ENCODE peak calls at places on chromosomes 13 and 19, in ten cellular contexts. B, W, N, D, O, V, E, I, A and M are unnamed samples.

GRCh38 chr13:113883921-113884804 is 20.3 kb upstream of the GAS6 start:
- DNase-seq in N (no peak), V (no peak), D (peak; percentile 57), W (no peak), I (no peak), O (no peak), E (no peak), A (no peak), B (no peak), M (no peak)

GRCh38 chr19:43699506-43700367 is 16.1 kb upstream of the IRGC start:
- DNase-seq in E (no peak), N (peak; percentile 52), O (peak; percentile 18), I (peak; percentile 91), V (no peak), B (peak; percentile 83), A (no peak), D (no peak), W (peak; percentile 6), M (no peak)

GRCh38 chr13:27593267-27593666 is 27.1 kb downstream of the LNX2 start:
- DNase-seq in N (no peak), B (no peak), V (no peak), O (no peak), W (no peak), I (no peak), A (no peak), E (no peak), D (no peak), M (no peak)

GRCh38 chr19:49491030-49491803 is 3.8 kb downstream of the RPL13A start:
- DNase-seq in E (no peak), W (no peak), B (no peak), O (no peak), V (no peak), I (peak; percentile 1), A (no peak), N (no peak), D (no peak), M (no peak)

GRCh38 chr19:17213334-17213733 is 1.8 kb upstream of the USE1 start:
- DNase-seq in I (no peak), O (no peak), W (no peak), B (no peak), A (no peak), N (no peak), V (no peak), D (no peak), E (no peak), M (no peak)

GRCh38 chr13:80979035-80979641 is 638.2 kb upstream of the SPRY2 start:
- DNase-seq in N (peak; percentile 26), B (peak; percentile 53), W (peak; percentile 72), E (peak; percentile 14), I (peak; percentile 74), V (no peak), A (no peak), D (no peak), O (no peak), M (no peak)

GRCh38 chr13:29752175-29752574 is 98.2 kb downstream of the UBL3 start:
- DNase-seq in N (no peak), W (no peak), B (no peak), E (no peak), D (no peak), I (no peak), A (no peak), V (no peak), O (no peak), M (no peak)

GRCh38 chr13:27824121-27824520 is 31.8 kb downstream of the GSX1 start:
- DNase-seq in O (no peak), B (no peak), I (no peak), N (no peak), D (no peak), W (no peak), E (no peak), A (no peak), V (no peak), M (no peak)

GRCh38 chr13:110661256-110661655 is 44.7 kb downstream of the CARS2 start:
- DNase-seq in B (no peak), V (no peak), D (no peak), N (no peak), E (no peak), A (no peak), I (no peak), O (no peak), W (no peak), M (no peak)

GRCh38 chr19:17205237-17206140 is 9.7 kb upstream of the USE1 start:
- DNase-seq in O (peak; percentile 48), N (peak; percentile 34), W (peak; percentile 35), E (no peak), V (no peak), D (no peak), B (peak; percentile 84), A (no peak), I (peak; percentile 75), M (peak; percentile 39)

DNA sequence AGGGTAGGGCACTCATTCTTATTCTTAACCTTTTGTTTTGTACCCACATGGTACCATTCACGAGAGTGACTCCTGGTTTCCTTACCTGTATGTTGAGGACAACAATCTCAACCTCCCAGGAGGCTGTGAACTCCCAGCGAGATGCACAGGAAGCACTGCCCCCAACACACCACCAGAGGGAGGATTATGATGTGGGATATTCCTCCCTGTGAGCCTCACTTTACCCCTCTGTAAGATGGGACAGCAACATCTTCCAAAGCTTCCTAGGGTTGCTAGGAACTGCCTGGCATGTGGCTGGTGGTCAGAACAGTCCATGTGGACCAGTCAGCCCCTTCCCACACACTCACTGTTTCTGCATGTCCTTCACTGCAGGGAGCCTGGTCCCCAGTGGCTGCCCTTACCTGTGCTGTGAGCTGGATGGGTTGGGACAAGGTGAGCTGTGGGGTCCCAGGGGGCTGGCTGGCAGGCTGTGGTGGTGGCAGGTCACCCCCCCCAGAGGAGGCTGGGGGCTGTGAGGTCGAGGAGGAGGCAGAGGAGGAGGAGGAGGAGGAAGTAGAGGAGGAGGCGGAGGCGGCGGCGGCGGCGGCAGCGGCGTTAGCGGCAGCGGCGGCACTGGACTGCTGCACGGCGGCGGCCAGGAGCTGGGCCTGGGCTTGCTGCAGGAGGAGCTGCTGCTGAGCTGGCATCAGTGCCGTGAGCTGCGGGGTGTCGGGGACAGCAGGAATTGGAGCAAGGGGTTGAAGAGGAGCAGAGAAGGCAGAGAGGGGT is 15.8 kb downstream of the POU2F2 start:
- DNase-seq in V (no peak), D (no peak), N (no peak), I (no peak), B (no peak), O (no peak), W (no peak), A (no peak), E (no peak), M (no peak)
- TF ChIP-seq CTCF in V (no peak), D (no peak), N (no peak), I (no peak), B (peak; percentile 14), O (no peak), W (no peak), A (peak; percentile 8), E (no peak), M (no peak)

GRCh38 chr19:58338336-58338735 is 11.5 kb downstream of the ZSCAN22 start:
- DNase-seq in E (no peak), N (no peak), I (no peak), B (no peak), V (no peak), O (no peak), D (no peak), A (no peak), W (no peak), M (no peak)

GRCh38 chr19:58335630-58336029 is 8.8 kb downstream of the ZSCAN22 start:
- DNase-seq in W (no peak), N (no peak), B (no peak), V (no peak), A (no peak), I (no peak), O (no peak), D (no peak), E (no peak), M (no peak)

GRCh38 chr19:58336216-58336615 is 9.4 kb downstream of the ZSCAN22 start:
- DNase-seq in V (no peak), W (no peak), A (no peak), D (no peak), I (no peak), O (no peak), B (no peak), N (no peak), E (no peak), M (no peak)

GRCh38 chr19:58336820-58337219 is 10.0 kb downstream of the ZSCAN22 start:
- DNase-seq in A (no peak), N (no peak), E (no peak), W (no peak), B (no peak), O (no peak), D (no peak), I (no peak), V (no peak), M (no peak)

GRCh38 chr19:58338825-58339558 is 12.2 kb downstream of the ZSCAN22 start:
- DNase-seq in V (no peak), B (peak; percentile 73), D (no peak), W (no peak), O (no peak), N (peak; percentile 26), A (no peak), I (peak; percentile 55), E (no peak), M (no peak)
- TF ChIP-seq CTCF in V (no peak), B (peak; percentile 35), D (no peak), W (no peak), O (no peak), N (peak; percentile 47), A (no peak), I (peak; percentile 54), E (no peak), M (no peak)

GRCh38 chr19:46016426-46017094 is 6.3 kb downstream of the PGLYRP1 start:
- DNase-seq in I (peak; percentile 93), A (no peak), N (peak; percentile 86), O (peak; percentile 74), B (peak; percentile 89), D (peak; percentile 84), E (no peak), V (no peak), W (peak; percentile 55), M (peak; percentile 83)

GRCh38 chr19:46018729-46019251 is 4.1 kb downstream of the PGLYRP1 start:
- DNase-seq in A (no peak), V (no peak), I (no peak), O (no peak), E (no peak), W (no peak), N (no peak), D (no peak), B (no peak), M (no peak)

GRCh38 chr19:46015961-46016425 is 6.9 kb downstream of the PGLYRP1 start:
- DNase-seq in V (no peak), A (no peak), O (peak; percentile 40), I (peak; percentile 68), E (no peak), N (no peak), W (no peak), B (no peak), D (no peak), M (peak; percentile 52)

GRCh38 chr19:46017874-46018675 is 4.8 kb downstream of the PGLYRP1 start:
- DNase-seq in B (no peak), A (no peak), W (no peak), D (no peak), N (no peak), V (no peak), O (no peak), I (no peak), E (no peak), M (no peak)

GRCh38 chr19:46017095-46017429 is 5.8 kb downstream of the PGLYRP1 start:
- DNase-seq in O (no peak), D (no peak), V (no peak), N (no peak), A (no peak), W (no peak), B (no peak), I (no peak), E (no peak), M (no peak)
- TF ChIP-seq CTCF in O (no peak), D (peak; percentile 9), V (peak; percentile 22), N (peak; percentile 4), A (no peak), W (no peak), B (no peak), I (no peak), E (no peak), M (peak; percentile 30)

GRCh38 chr13:32443111-32443510 is 15.2 kb upstream of the N4BP2L1 start:
- DNase-seq in B (no peak), E (no peak), W (peak; percentile 27), D (no peak), V (no peak), O (no peak), I (no peak), A (peak; percentile 1), N (no peak), M (no peak)
- TF ChIP-seq CTCF in B (no peak), E (peak; percentile 30), W (peak; percentile 40), D (no peak), V (no peak), O (peak; percentile 26), I (no peak), A (peak; percentile 27), N (peak; percentile 42), M (peak; percentile 65)